ENCODE peak calls at places on chromosomes 7 and 10, in six cellular contexts. F is type B pancreatic cell, N is lung microvascular endothelial cell, B is NCI-H748 treated with DMSO at 0.1 percent for 48 hours, T is ACHN, Z is neural crest cell. O is an unnamed sample.

GRCh38 chr7:122383934-122384333 is 79.4 kb upstream of the FEZF1 start:
- DNase-seq in F (no peak), N (no peak), B (peak; percentile 57), T (no peak), Z (no peak), O (no peak)

GRCh38 chr7:105790996-105791395 is 85.4 kb downstream of the ATXN7L1 start:
- DNase-seq in F (no peak), N (no peak), B (no peak), T (no peak), Z (no peak), O (no peak)

GRCh38 chr10:34526758-34527730 is 288.1 kb downstream of the PARD3 start:
- DNase-seq in F (no peak), N (peak; percentile 58), B (no peak), T (peak; percentile 88), Z (no peak), O (no peak)

GRCh38 chr10:1074748-1075358 is 18.7 kb downstream of the WDR37 start:
- DNase-seq in F (no peak), N (peak; percentile 51), B (no peak), T (no peak), Z (no peak), O (no peak)

GRCh38 chr10:11547111-11547625 is 64.3 kb downstream of the USP6NL start:
- DNase-seq in F (no peak), N (peak; percentile 64), B (no peak), T (no peak), Z (no peak), O (no peak)

GRCh38 chr7:70614237-70614984 is 517.5 kb upstream of the GALNT17 start:
- DNase-seq in F (no peak), N (no peak), B (peak; percentile 70), T (no peak), Z (peak; percentile 37), O (no peak)

GRCh38 chr10:7035111-7035761 is 375.6 kb downstream of the SFMBT2 start:
- DNase-seq in F (no peak), N (no peak), B (no peak), T (no peak), Z (no peak), O (no peak)

GRCh38 chr10:110786172-110786571 is 85.6 kb upstream of the PDCD4 start:
- DNase-seq in F (no peak), N (no peak), B (no peak), T (no peak), Z (no peak), O (no peak)

GRCh38 chr7:114650491-114650890 is 235.9 kb downstream of the FOXP2 start:
- DNase-seq in F (no peak), N (no peak), B (peak; percentile 14), T (no peak), Z (no peak), O (no peak)

O was measured in vagina.